ENCODE peak calls at places on chromosome 6, in eight cellular contexts. O is left ventricle myocardium superior; M is psoas muscle; H is NCI-H510A treated with DMSO at 0.1 percent for 48 hours; K is astrocyte of the spinal cord; W is NCI-H774; B is natural killer cell treated with Interleukin-12 subunit alpha and Interleukin-12 subunit beta and Interleukin-15 and Interleukin-18, amount 100 ng/mL, for 72 hours; A is activated T-cell treated with anti-CD3 and anti-CD28 coated beads for 24 hours. S is an unnamed sample.

GRCh38 chr6:43215066-43215465 is 14.2 kb downstream of the DNPH1 start:
- DNase-seq in W (no peak), A (no peak), M (peak), O (no peak), B (no peak), H (no peak), K (no peak), S (no peak)

GRCh38 chr6:2899596-2899995 is 3.5 kb downstream of the SERPINB9 start:
- DNase-seq in B (no peak), H (no peak), A (no peak), O (no peak), K (no peak), M (no peak), W (no peak), S (no peak)

GRCh38 chr6:169949501-169950097 is 198.2 kb downstream of the ERMARD start:
- DNase-seq in K (no peak), W (no peak), H (no peak), B (no peak), O (no peak), A (no peak), M (no peak), S (no peak)

GRCh38 chr6:33915134-33915533 is 111.3 kb upstream of the MLN start:
- DNase-seq in A (no peak), B (no peak), H (no peak), O (peak), M (no peak), K (no peak), W (no peak), S (no peak)

GRCh38 chr6:134250776-134251175 is 67.1 kb downstream of the SGK1 start:
- DNase-seq in K (no peak), H (no peak), O (no peak), M (no peak), W (no peak), A (no peak), B (no peak), S (no peak)

GRCh38 chr6:2465336-2465735 is 219.9 kb upstream of the GMDS start:
- DNase-seq in A (no peak), H (no peak), W (no peak), B (no peak), M (no peak), O (no peak), K (no peak), S (no peak)

GRCh38 chr6:142944126-142945066 is 580 bp downstream of the HIVEP2 start:
- DNase-seq in M (peak), K (peak), H (peak), O (peak), A (peak), W (peak), B (peak), S (peak)

GRCh38 chr6:90195094-90195793 is 101.4 kb downstream of the BACH2 start:
- DNase-seq in K (no peak), W (no peak), M (no peak), H (no peak), A (no peak), O (no peak), B (no peak), S (no peak)

GRCh38 chr6:12137480-12137879 is 125.4 kb downstream of the HIVEP1 start:
- DNase-seq in H (no peak), B (no peak), W (peak), A (no peak), K (peak), M (no peak), O (no peak), S (peak)

GRCh38 chr6:141218583-141218982 is 914.1 kb upstream of the GJE1 start:
- DNase-seq in W (no peak), K (peak), A (no peak), H (no peak), O (no peak), M (no peak), B (no peak), S (no peak)

GRCh38 chr6:80530096-80530495 is 423.6 kb downstream of the BCKDHB start:
- DNase-seq in H (no peak), B (no peak), A (no peak), M (no peak), O (no peak), W (no peak), K (no peak), S (no peak)

GRCh38 chr6:90080876-90081464 is 186.7 kb downstream of the GJA10 start:
- DNase-seq in H (no peak), O (no peak), A (peak), K (no peak), B (peak), M (no peak), W (no peak), S (no peak)

GRCh38 chr6:151098166-151098565 is 141.6 kb upstream of the AKAP12 start:
- DNase-seq in A (no peak), K (no peak), H (no peak), M (no peak), O (no peak), W (no peak), B (no peak), S (no peak)

GRCh38 chr6:149961728-149962425 is 1.9 kb upstream of the ULBP1 start:
- DNase-seq in H (no peak), O (no peak), W (no peak), A (no peak), K (no peak), M (no peak), B (no peak), S (no peak)

GRCh38 chr6:33686981-33687975 is 24.2 kb downstream of the UQCC2 start:
- DNase-seq in A (no peak), M (no peak), K (no peak), H (no peak), W (no peak), O (peak), B (no peak), S (no peak)

GRCh38 chr6:128427139-128427538 is 93.3 kb downstream of the PTPRK start:
- DNase-seq in O (no peak), H (no peak), K (no peak), B (no peak), W (no peak), A (no peak), M (no peak), S (no peak)

GRCh38 chr6:144613859-144614258 is 328.7 kb downstream of the UTRN start:
- DNase-seq in O (no peak), B (no peak), M (no peak), H (no peak), W (no peak), K (no peak), A (no peak), S (no peak)

GRCh38 chr6:147947521-147947920 is 395.1 kb upstream of the SASH1 start:
- DNase-seq in H (no peak), K (no peak), B (no peak), W (no peak), A (no peak), O (no peak), M (no peak), S (no peak)

GRCh38 chr6:160188773-160189172 is 67.2 kb downstream of the SLC22A1 start:
- DNase-seq in K (no peak), O (no peak), M (no peak), W (no peak), A (no peak), H (no peak), B (no peak), S (no peak)

GRCh38 chr6:123527406-123527805 is 109.3 kb downstream of the TRDN start:
- DNase-seq in H (no peak), M (no peak), K (peak), O (no peak), W (no peak), B (no peak), A (no peak), S (no peak)

GRCh38 chr6:109024784-109025183 is 69.9 kb downstream of the SESN1 start:
- DNase-seq in O (peak), H (no peak), B (no peak), M (peak), W (no peak), K (no peak), A (no peak), S (no peak)

GRCh38 chr6:24391756-24392405 is 10.9 kb upstream of the MRS2 start:
- DNase-seq in W (no peak), K (no peak), B (no peak), O (no peak), A (no peak), M (no peak), H (no peak), S (no peak)

GRCh38 chr6:43742931-43743632 is 26.9 kb upstream of the VEGFA start:
- DNase-seq in K (no peak), A (no peak), B (no peak), H (no peak), W (no peak), O (peak), M (no peak), S (no peak)

GRCh38 chr6:90463359-90463758 is 123.5 kb downstream of the MAP3K7 start:
- DNase-seq in M (no peak), H (no peak), A (no peak), K (no peak), O (no peak), W (no peak), B (no peak), S (no peak)

GRCh38 chr6:109891924-109892323 is 86.2 kb upstream of the GPR6 start:
- DNase-seq in W (no peak), B (no peak), O (no peak), H (no peak), A (no peak), M (no peak), K (no peak), S (no peak)

GRCh38 chr6:36657942-36658544 is 20.5 kb upstream of the CDKN1A start:
- DNase-seq in B (peak), O (no peak), K (peak), A (no peak), H (no peak), W (no peak), M (no peak), S (peak)

GRCh38 chr6:149221774-149222070 is 95.8 kb upstream of the TAB2 start:
- DNase-seq in M (no peak), B (no peak), O (no peak), W (no peak), K (peak), A (no peak), H (no peak), S (no peak)

GRCh38 chr6:47247227-47247797 is 62.4 kb downstream of the TNFRSF21 start:
- DNase-seq in A (no peak), K (no peak), H (peak), W (peak), O (no peak), M (no peak), B (no peak), S (peak)

GRCh38 chr6:2866183-2866846 is 24.7 kb upstream of the SERPINB1 start:
- DNase-seq in M (no peak), B (no peak), H (no peak), W (no peak), K (no peak), A (no peak), O (no peak), S (no peak)

GRCh38 chr6:10375391-10375969 is 39.4 kb downstream of the TFAP2A start:
- DNase-seq in H (no peak), A (no peak), B (no peak), M (no peak), W (no peak), O (no peak), K (no peak), S (no peak)

GRCh38 chr6:54377776-54378175 is 69.5 kb downstream of the TINAG start:
- DNase-seq in K (peak), M (no peak), A (no peak), W (no peak), B (no peak), H (no peak), O (no peak), S (no peak)